ENCODE peak calls at places on chromosomes 16 and 17, in five cellular contexts. G is lower leg skin; X is kidney epithelial cell; O is fibroblast of mammary gland; B is CD8-positive, alpha-beta T cell. M is an unnamed sample.

GRCh38 chr16:56425439-56425832 is at the start of gene AMFR:
- DNase-seq in B (peak), X (no peak), O (peak), G (no peak), M (peak)

GRCh38 chr17:60421273-60422161 is 772 bp upstream of the CHCT1 start:
- DNase-seq in B (peak), X (no peak), O (peak), G (peak), M (no peak)

GRCh38 chr17:53749178-53749577 is 73.5 kb upstream of the KIF2B start:
- DNase-seq in O (peak), G (no peak), X (peak), B (no peak), M (no peak)

GRCh38 chr17:30271102-30271501 is 20.6 kb downstream of the BLMH start:
- DNase-seq in B (no peak), O (peak), X (no peak), G (no peak), M (no peak)

GRCh38 chr17:68468785-68469184 is 11.5 kb upstream of the WIPI1 start:
- DNase-seq in O (no peak), X (no peak), B (no peak), G (no peak), M (no peak)

GRCh38 chr17:81135503-81136283 is 29.6 kb upstream of the PVALEF start:
- DNase-seq in X (no peak), O (no peak), G (no peak), B (no peak), M (no peak)

GRCh38 chr17:79188048-79188447 is 113.4 kb downstream of the ENGASE start:
- DNase-seq in X (no peak), O (no peak), B (no peak), G (no peak), M (no peak)

GRCh38 chr17:82300707-82301270 is 16.6 kb downstream of the CD7 start:
- DNase-seq in O (peak), G (no peak), X (no peak), B (peak), M (peak)

GRCh38 chr16:54936086-54936978 is 5.7 kb downstream of the IRX5 start:
- DNase-seq in X (no peak), B (no peak), O (peak), G (no peak), M (peak)

GRCh38 chr17:7839199-7839889 is 5.3 kb downstream of the KDM6B start:
- DNase-seq in O (no peak), B (no peak), X (no peak), G (no peak), M (no peak)

GRCh38 chr16:47387026-47387734 is 73.7 kb downstream of the ITFG1 start:
- DNase-seq in O (no peak), G (no peak), X (no peak), B (no peak), M (no peak)

GRCh38 chr17:31364012-31364411 is 27.5 kb upstream of the RAB11FIP4 start:
- DNase-seq in G (no peak), X (no peak), O (no peak), B (no peak), M (no peak)

GRCh38 chr17:82236142-82236971 is 7.5 kb downstream of the SLC16A3 start:
- DNase-seq in O (peak), B (peak), G (no peak), X (no peak), M (no peak)

GRCh38 chr17:50110591-50111349 is 15.6 kb downstream of the PDK2 start:
- DNase-seq in X (no peak), B (no peak), G (no peak), O (no peak), M (no peak)

GRCh38 chr16:30351586-30352419 is 3.3 kb downstream of the CD2BP2 start:
- DNase-seq in B (no peak), X (no peak), G (no peak), O (peak), M (peak)

GRCh38 chr16:75192606-75193264 is 14.2 kb downstream of the CTRB2 start:
- DNase-seq in O (no peak), X (no peak), B (no peak), G (no peak), M (no peak)

GRCh38 chr17:80529104-80529903 is 15.3 kb upstream of the RPTOR start:
- DNase-seq in X (no peak), B (no peak), O (no peak), G (no peak), M (no peak)

GRCh38 chr16:70694088-70694487 is 8.2 kb upstream of the MTSS2 start:
- DNase-seq in O (peak), B (no peak), X (peak), G (no peak), M (peak)

GRCh38 chr16:51465026-51465425 is 314.0 kb upstream of the SALL1 start:
- DNase-seq in X (peak), G (no peak), B (no peak), O (peak), M (peak)

GRCh38 chr16:81700780-81701165 is 78.3 kb upstream of the PLCG2 start:
- DNase-seq in G (no peak), O (no peak), X (no peak), B (no peak), M (no peak)

GRCh38 chr17:80025140-80025539 is 10.5 kb downstream of the TBC1D16 start:
- DNase-seq in B (no peak), O (no peak), G (no peak), X (no peak), M (no peak)

GRCh38 chr16:52727878-52728277 is 180.9 kb upstream of the TOX3 start:
- DNase-seq in B (no peak), G (no peak), O (no peak), X (no peak), M (no peak)

GRCh38 chr16:17475104-17475503 is 4.3 kb upstream of the XYLT1 start:
- DNase-seq in O (no peak), X (no peak), B (peak), G (no peak), M (no peak)

GRCh38 chr17:73630531-73630930 is 13.7 kb downstream of the SDK2 start:
- DNase-seq in X (no peak), O (no peak), B (no peak), G (no peak), M (no peak)

GRCh38 chr17:65064452-65065019 is 8.0 kb upstream of the GNA13 start:
- DNase-seq in O (peak), G (peak), X (peak), B (no peak), M (peak)

GRCh38 chr17:77842148-77842905 is 116.2 kb upstream of the TNRC6C start:
- DNase-seq in G (no peak), X (no peak), O (peak), B (no peak), M (no peak)

GRCh38 chr16:21005008-21005407 is 104.4 kb downstream of the LYRM1 start:
- DNase-seq in X (no peak), B (no peak), G (no peak), O (no peak), M (no peak)

GRCh38 chr17:82333279-82334171 is at the start of gene SECTM1:
- DNase-seq in O (peak), G (peak), B (no peak), X (no peak), M (peak)

GRCh38 chr16:4474192-4474961 is at the start of gene NMRAL1:
- DNase-seq in O (peak), G (peak), B (peak), X (peak), M (peak)
- TF ChIP-seq CTCF in O (no peak), G (no peak), B (no peak), X (no peak), M (no peak)

GRCh38 chr16:89560413-89561194 is at the start of gene RPL13:
- DNase-seq in B (peak), O (peak), X (peak), G (peak), M (peak)
- TF ChIP-seq CTCF in B (no peak), O (no peak), X (no peak), G (no peak), M (peak)

GRCh38 chr17:46978489-46979022 is 497 bp downstream of the RPRML start:
- DNase-seq in G (no peak), X (no peak), B (no peak), O (no peak), M (no peak)

GRCh38 chr17:46976626-46977270 is 2.3 kb downstream of the RPRML start:
- DNase-seq in G (no peak), X (no peak), O (no peak), B (no peak), M (no peak)

GRCh38 chr17:46977750-46978488 is 1.1 kb downstream of the RPRML start:
- DNase-seq in X (no peak), O (no peak), G (no peak), B (no peak), M (no peak)

GRCh38 chr17:46979023-46979870 is at the start of gene RPRML:
- DNase-seq in B (no peak), G (no peak), O (peak), X (no peak), M (no peak)

GRCh38 chr17:46977348-46977747 is 1.7 kb downstream of the RPRML start:
- DNase-seq in X (peak), O (peak), B (no peak), G (no peak), M (peak)
- TF ChIP-seq CTCF in X (peak), O (peak), B (no peak), G (no peak), M (no peak)

GRCh38 chr17:44402564-44403172 is 13.2 kb upstream of the ITGA2B start:
- DNase-seq in B (no peak), O (no peak), X (no peak), G (no peak), M (no peak)

GRCh38 chr17:44398692-44399691 is 9.5 kb upstream of the ITGA2B start:
- DNase-seq in X (no peak), B (no peak), O (no peak), G (no peak), M (no peak)

GRCh38 chr17:44396946-44397345 is 7.5 kb upstream of the ITGA2B start:
- DNase-seq in X (no peak), O (no peak), G (no peak), B (no peak), M (no peak)

GRCh38 chr17:44397479-44398440 is 8.3 kb upstream of the ITGA2B start:
- DNase-seq in G (no peak), X (no peak), B (no peak), O (no peak), M (no peak)

DNA sequence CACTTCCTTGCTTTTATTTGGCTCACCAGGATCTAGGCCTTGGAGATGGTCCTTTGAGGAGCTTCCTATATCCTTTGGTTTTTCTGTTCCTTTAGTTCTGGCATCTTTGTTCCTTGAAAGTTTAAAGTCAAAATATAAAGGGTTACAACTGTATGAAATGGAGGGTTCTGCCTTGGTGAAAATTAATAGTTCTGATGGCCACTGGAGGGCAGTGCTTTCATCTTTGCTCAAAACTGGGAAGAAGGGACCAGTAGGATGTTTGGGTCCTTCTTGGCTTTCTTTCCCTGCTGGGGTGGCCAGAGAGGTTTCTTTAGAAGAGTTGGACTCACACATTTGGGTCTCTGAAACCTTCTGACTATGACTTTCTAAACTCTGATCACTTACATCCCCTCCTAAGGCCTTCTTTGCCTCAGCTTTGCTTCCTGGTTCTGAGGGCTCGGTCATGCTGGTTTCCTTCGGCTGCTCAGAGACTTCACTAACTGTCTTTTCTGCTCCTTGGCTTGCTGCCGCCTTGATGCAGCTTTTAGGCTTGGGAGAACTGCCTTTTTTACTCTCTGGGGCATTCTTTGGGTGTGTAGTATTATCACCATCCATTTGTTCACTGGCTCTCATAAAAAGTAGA is 10.9 kb upstream of the ITGA2B start:
- DNase-seq in O (peak), B (no peak), G (no peak), X (no peak), M (peak)
- TF ChIP-seq CTCF in O (peak), B (no peak), G (no peak), X (peak), M (peak)

GRCh38 chr16:188674-189073 is 8.4 kb downstream of the HBQ1 start:
- DNase-seq in G (no peak), B (peak), X (no peak), O (no peak), M (no peak)
- TF ChIP-seq CTCF in G (no peak), B (no peak), X (no peak), O (no peak), M (peak)

GRCh38 chr16:84925773-84926372 is 85.5 kb downstream of the ZDHHC7 start:
- DNase-seq in B (no peak), G (no peak), O (no peak), X (no peak), M (no peak)

GRCh38 chr16:84924339-84925091 is 86.8 kb downstream of the ZDHHC7 start:
- DNase-seq in O (peak), G (no peak), X (no peak), B (no peak), M (no peak)

GRCh38 chr16:84927621-84928591 is 83.4 kb downstream of the ZDHHC7 start:
- DNase-seq in G (no peak), X (no peak), B (no peak), O (no peak), M (no peak)

GRCh38 chr16:84926462-84926861 is 84.9 kb downstream of the ZDHHC7 start:
- DNase-seq in X (no peak), O (no peak), G (no peak), B (no peak), M (no peak)

DNA sequence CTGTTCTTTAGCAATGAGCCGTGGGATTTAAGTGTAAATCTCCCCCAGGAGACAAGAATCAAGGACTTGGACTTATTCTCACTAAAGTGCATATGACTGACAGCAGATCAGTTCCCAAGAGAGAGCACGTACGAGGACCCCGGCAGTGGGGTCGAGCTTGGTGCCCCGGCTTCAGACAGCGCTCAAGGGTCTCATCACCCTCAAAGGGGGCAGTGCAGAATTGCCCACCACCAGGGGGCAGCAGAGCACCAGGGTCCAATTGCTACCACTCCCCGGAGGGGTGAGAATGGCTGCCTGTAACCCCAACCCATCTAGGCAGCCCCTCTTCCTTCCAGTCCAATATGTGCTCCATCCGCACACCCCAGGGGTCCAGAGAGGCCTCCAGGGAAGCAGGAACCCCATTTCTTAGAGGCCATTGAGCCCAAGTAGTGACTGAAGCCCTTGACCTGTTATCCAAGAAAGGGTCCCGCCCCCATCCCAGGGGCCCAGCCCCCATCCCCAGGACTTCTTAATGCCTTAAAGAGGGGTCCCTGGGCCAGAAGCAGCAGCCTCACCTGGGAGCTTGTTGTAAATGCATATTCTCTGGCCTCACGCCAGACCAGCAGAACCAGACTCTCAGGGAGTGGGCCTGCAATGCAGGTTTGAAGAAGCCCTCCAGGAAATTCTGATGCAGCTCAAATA is 86.1 kb downstream of the ZDHHC7 start:
- DNase-seq in X (no peak), G (no peak), O (peak), B (peak), M (no peak)
- TF ChIP-seq CTCF in X (peak), G (no peak), O (peak), B (peak), M (peak)